ENCODE peak calls at places on chromosomes 2 and 18, in four cellular contexts. Z is MM.1S; N is effector memory CD4-positive, alpha-beta T cell; K is PC-9. Q is an unnamed sample. For H3K4me1, the result is how much of the 10 kb centered on the place peaks cover.

GRCh38 chr18:42192251-42193248 is 237.5 kb downstream of the PIK3C3 start:
- DNase-seq in Z (no peak), N (no peak), K (peak), Q (no peak)

GRCh38 chr18:9947248-9947647 is 33.4 kb downstream of the VAPA start:
- DNase-seq in Z (no peak), N (no peak), K (no peak), Q (no peak)

GRCh38 chr2:33607137-33607781 is 8.2 kb upstream of the FAM98A start:
- DNase-seq in Z (no peak), N (no peak), K (peak), Q (no peak)

GRCh38 chr2:189412330-189412953 is 28.8 kb upstream of the WDR75 start:
- DNase-seq in Z (peak), N (peak), K (no peak), Q (peak)

GRCh38 chr18:78145096-78145495 is 834.5 kb upstream of the SALL3 start:
- DNase-seq in Z (no peak), N (no peak), K (no peak), Q (no peak)

GRCh38 chr2:192194065-192194865 is 468 bp downstream of the TMEFF2 start:
- DNase-seq in Z (no peak), N (no peak), K (no peak), Q (peak)

GRCh38 chr18:72544092-72544886 is at the start of gene CBLN2:
- DNase-seq in Z (peak), N (no peak), K (no peak), Q (peak)

GRCh38 chr18:48534364-48534763 is 4.5 kb upstream of the CTIF start:
- DNase-seq in Z (no peak), N (no peak), K (no peak), Q (no peak)

GRCh38 chr2:157825885-157826284 is 50.2 kb downstream of the ACVR1 start:
- DNase-seq in Z (no peak), N (no peak), K (peak), Q (no peak)

GRCh38 chr18:60693426-60693825 is 320.9 kb upstream of the MC4R start:
- DNase-seq in Z (no peak), N (no peak), K (no peak), Q (no peak)

GRCh38 chr2:191303349-191304005 is 58.3 kb downstream of the MYO1B start:
- DNase-seq in Z (no peak), N (no peak), K (no peak), Q (no peak)

GRCh38 chr18:55477537-55478300 is 110.3 kb downstream of the TCF4 start:
- DNase-seq in Z (peak), N (no peak), K (no peak), Q (no peak)

GRCh38 chr2:119853777-119854399 is 94.2 kb downstream of the PTPN4 start:
- DNase-seq in Z (no peak), N (no peak), K (no peak), Q (no peak)

GRCh38 chr2:128444044-128444771 is 125.5 kb upstream of the HS6ST1 start:
- DNase-seq in Z (no peak), N (no peak), K (no peak), Q (no peak)

GRCh38 chr18:70464343-70465114 is 175.7 kb downstream of the SOCS6 start:
- DNase-seq in Z (peak), N (no peak), K (no peak), Q (peak)

GRCh38 chr18:24246143-24246542 is 107.3 kb downstream of the CABYR start:
- DNase-seq in Z (peak), N (no peak), K (no peak), Q (no peak)

GRCh38 chr18:25141796-25142365 is 210.1 kb downstream of the ZNF521 start:
- DNase-seq in Z (no peak), N (no peak), K (no peak), Q (no peak)

GRCh38 chr18:11998182-11998581 is 16.9 kb downstream of the IMPA2 start:
- DNase-seq in Z (no peak), N (no peak), K (no peak), Q (peak)

GRCh38 chr2:163734911-163735691 is 707 bp downstream of the FIGN start:
- DNase-seq in Z (peak), N (no peak), K (no peak), Q (no peak)

GRCh38 chr18:9631814-9632496 is 17.6 kb upstream of the PPP4R1 start:
- DNase-seq in Z (no peak), N (no peak), K (peak), Q (no peak)

GRCh38 chr2:70340921-70341765 is 39.3 kb upstream of the FAM136A start:
- DNase-seq in Z (peak), N (peak), K (peak), Q (peak)

GRCh38 chr2:171139860-171140259 is 20.8 kb downstream of the TLK1 start:
- DNase-seq in Z (no peak), N (no peak), K (no peak), Q (peak)

GRCh38 chr18:74342416-74343043 is 26.9 kb downstream of the C18orf63 start:
- DNase-seq in Z (peak), N (peak), K (peak), Q (peak)

GRCh38 chr18:71707985-71708500 is 836.1 kb downstream of the CBLN2 start:
- DNase-seq in Z (no peak), N (no peak), K (no peak), Q (no peak)

GRCh38 chr2:40213071-40213470 is 238.8 kb downstream of the SLC8A1 start:
- DNase-seq in Z (no peak), N (no peak), K (no peak), Q (no peak)

GRCh38 chr2:205660521-205661124 is 21.7 kb upstream of the NRP2 start:
- DNase-seq in Z (no peak), N (no peak), K (no peak), Q (no peak)

GRCh38 chr2:175064797-175065196 is 59.6 kb upstream of the CHN1 start:
- DNase-seq in Z (no peak), N (no peak), K (no peak), Q (no peak)

GRCh38 chr18:59629894-59630293 is 67.3 kb downstream of the CCBE1 start:
- DNase-seq in Z (no peak), N (no peak), K (no peak), Q (peak)

GRCh38 chr2:44753552-44754285 is 187.8 kb upstream of the SIX3 start:
- DNase-seq in Z (peak), N (no peak), K (no peak), Q (no peak)

GRCh38 chr2:165373322-165374025 is 96.0 kb upstream of the CSRNP3 start:
- DNase-seq in Z (no peak), N (no peak), K (no peak), Q (no peak)

GRCh38 chr2:128770143-128771080 is 451.7 kb upstream of the HS6ST1 start:
- DNase-seq in Z (no peak), N (no peak), K (no peak), Q (no peak)

GRCh38 chr2:196176142-196176738 is 4.9 kb upstream of the STK17B start:
- DNase-seq in Z (peak), N (peak), K (no peak), Q (no peak)

GRCh38 chr2:216804357-216805350 is 55.2 kb downstream of the TNP1 start:
- DNase-seq in Z (no peak), N (no peak), K (no peak), Q (no peak)

GRCh38 chr18:22337311-22337710 is 80.4 kb downstream of the CTAGE1 start:
- DNase-seq in Z (no peak), N (no peak), K (no peak), Q (no peak)

GRCh38 chr2:144147356-144147755 is 372.6 kb downstream of the ZEB2 start:
- DNase-seq in Z (no peak), N (no peak), K (no peak), Q (no peak)

GRCh38 chr2:71813801-71814470 is 333.7 kb downstream of the CYP26B1 start:
- DNase-seq in Z (no peak), N (no peak), K (no peak), Q (no peak)

GRCh38 chr18:7601249-7601620 is 34.1 kb downstream of the PTPRM start:
- DNase-seq in Z (peak), N (no peak), K (no peak), Q (no peak)

GRCh38 chr2:174335605-174336402 is 1.1 kb downstream of the SP9 start:
- DNase-seq in Z (no peak), N (no peak), K (no peak), Q (no peak)

GRCh38 chr2:98374958-98375570 is 28.8 kb downstream of the CNGA3 start:
- DNase-seq in Z (no peak), N (no peak), K (no peak), Q (no peak)
- H3K27ac ChIP-seq in Z (no peak), N (no peak), K (no peak), Q (no peak)

DNA sequence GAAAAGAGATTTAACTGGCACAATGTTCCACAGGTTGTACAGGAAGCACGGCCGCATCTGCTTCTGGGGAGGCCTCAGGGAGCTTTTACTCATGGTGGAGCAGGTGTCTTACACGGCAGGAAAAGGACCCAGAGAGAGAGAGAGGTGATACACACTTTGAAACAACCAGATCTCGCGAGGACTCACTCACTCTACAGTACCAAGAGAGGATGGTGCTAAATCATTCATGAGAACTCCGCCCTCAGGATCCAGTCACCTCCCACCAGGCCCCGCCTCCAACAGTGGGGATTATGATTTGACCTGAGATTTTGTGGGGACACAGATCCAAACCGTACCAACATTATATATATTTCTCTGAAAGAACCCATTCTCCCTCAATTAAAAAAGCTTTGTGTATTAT is 79.7 kb upstream of the DOCK10 start:
- DNase-seq in Z (no peak), N (no peak), K (no peak), Q (no peak)
- H3K4me3 ChIP-seq in Z (no peak), N (no peak), K (no peak), Q (no peak)

GRCh38 chr2:10384089-10384734 is 63.9 kb downstream of the ODC1 start:
- DNase-seq in Z (no peak), N (no peak), K (no peak), Q (no peak)
- H3K4me1 ChIP-seq in Z (half or more), N (half or more), K (under half), Q (under half)

DNA sequence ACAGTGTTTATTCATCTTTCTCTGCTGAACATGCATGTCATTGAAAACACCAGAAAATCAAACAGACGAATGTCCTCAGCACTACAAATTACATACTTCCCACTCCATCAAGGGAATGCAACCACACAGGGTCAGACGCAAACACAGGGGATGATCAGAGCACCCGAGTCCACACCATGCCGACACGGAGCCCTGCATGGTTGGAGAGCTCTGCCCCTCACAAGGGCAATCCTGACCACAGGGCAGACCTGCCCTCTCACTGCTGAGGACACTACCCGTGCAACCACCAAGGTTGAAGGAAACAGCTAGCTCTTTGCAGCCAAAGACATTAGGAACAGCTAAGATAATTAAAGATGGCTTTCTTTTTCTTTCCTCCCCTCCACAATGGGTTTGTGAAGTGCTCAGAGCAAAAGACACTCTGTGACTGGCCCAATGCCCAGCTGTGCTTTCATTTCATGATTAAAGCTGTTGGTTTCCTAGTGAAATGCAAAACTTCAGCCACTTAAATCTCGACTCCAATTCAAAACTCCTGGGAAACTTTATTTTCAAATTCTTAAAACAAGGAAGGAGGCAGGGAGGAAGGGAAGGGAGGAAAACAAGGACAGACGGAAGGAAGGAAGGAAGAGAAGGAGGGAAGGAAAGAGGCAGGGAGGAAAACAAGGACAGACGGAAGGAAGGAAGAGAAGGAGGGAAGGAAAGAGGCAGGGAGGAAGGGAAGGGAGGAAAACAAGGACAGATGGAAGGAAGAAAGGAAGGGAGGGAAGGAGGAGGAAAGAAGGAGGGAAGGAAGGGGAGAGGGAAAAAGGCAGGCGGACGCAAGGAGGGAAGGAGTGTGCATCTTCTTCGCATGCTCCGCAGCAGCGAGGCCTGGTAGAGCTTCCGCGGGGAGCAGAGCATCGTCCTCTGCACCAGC is 65.8 kb downstream of the NDUFA10 start:
- DNase-seq in Z (no peak), N (no peak), K (no peak), Q (no peak)
- H3K27ac ChIP-seq in Z (no peak), N (no peak), K (no peak), Q (no peak)

DNA sequence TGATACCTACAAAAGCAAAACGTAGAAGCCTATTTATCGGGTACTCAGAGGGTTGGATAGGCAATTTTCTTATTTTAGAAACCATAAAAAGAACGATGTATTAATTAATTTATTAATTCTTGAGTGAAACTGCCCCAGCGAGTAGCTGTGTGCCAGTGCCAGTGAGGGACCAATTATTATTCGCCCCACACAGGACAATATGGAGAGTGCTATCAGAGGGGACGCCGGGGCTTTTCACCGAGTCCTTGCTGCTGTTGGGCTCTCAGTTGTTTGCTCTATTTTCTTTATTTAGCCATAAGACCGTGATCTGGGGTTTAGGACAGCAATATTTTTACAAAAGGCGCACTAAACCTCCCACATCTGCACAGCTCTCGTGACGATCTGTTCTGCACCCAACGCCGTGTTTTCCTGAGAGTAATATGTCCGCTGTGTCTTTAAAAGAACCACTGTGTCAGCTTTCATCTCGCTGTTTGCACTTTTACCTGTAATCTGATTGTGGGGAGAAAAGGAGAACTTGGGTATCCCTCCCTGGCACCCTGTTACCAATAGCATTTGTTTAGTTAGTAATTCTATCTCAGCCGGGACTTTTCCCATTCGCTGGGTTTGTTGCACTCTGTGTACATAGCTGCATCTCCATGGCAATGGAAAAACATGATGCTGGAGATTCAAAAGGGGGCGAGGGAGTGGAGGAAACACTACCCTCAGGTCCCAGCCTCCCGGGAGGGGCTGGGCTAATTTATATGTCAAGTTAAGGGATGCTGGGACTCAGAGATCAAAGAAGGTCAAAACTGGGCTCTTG is 30.1 kb upstream of the ZNF516 start:
- DNase-seq in Z (peak), N (no peak), K (peak), Q (peak)
- H3K4me3 ChIP-seq in Z (peak), N (no peak), K (peak), Q (no peak)

GRCh38 chr2:147177449-147177848 is 667.4 kb upstream of the ACVR2A start:
- DNase-seq in Z (no peak), N (no peak), K (peak), Q (no peak)
- H3K4me1 ChIP-seq in Z (under half), N (under half), K (under half), Q (under half)

GRCh38 chr18:3411327-3411726 is 38.6 kb upstream of the TGIF1 start:
- DNase-seq in Z (no peak), N (no peak), K (peak), Q (no peak)
- H3K27ac ChIP-seq in Z (no peak), N (no peak), K (peak), Q (no peak)

GRCh38 chr2:237472909-237473308 is 14.1 kb upstream of the MLPH start:
- DNase-seq in Z (no peak), N (no peak), K (no peak), Q (no peak)

GRCh38 chr2:237472187-237472712 is 14.8 kb upstream of the MLPH start:
- DNase-seq in Z (no peak), N (no peak), K (no peak), Q (no peak)

GRCh38 chr2:237474931-237475703 is 11.9 kb upstream of the MLPH start:
- DNase-seq in Z (peak), N (peak), K (peak), Q (peak)

GRCh38 chr2:237474511-237474911 is 12.5 kb upstream of the MLPH start:
- DNase-seq in Z (no peak), N (no peak), K (no peak), Q (peak)

DNA sequence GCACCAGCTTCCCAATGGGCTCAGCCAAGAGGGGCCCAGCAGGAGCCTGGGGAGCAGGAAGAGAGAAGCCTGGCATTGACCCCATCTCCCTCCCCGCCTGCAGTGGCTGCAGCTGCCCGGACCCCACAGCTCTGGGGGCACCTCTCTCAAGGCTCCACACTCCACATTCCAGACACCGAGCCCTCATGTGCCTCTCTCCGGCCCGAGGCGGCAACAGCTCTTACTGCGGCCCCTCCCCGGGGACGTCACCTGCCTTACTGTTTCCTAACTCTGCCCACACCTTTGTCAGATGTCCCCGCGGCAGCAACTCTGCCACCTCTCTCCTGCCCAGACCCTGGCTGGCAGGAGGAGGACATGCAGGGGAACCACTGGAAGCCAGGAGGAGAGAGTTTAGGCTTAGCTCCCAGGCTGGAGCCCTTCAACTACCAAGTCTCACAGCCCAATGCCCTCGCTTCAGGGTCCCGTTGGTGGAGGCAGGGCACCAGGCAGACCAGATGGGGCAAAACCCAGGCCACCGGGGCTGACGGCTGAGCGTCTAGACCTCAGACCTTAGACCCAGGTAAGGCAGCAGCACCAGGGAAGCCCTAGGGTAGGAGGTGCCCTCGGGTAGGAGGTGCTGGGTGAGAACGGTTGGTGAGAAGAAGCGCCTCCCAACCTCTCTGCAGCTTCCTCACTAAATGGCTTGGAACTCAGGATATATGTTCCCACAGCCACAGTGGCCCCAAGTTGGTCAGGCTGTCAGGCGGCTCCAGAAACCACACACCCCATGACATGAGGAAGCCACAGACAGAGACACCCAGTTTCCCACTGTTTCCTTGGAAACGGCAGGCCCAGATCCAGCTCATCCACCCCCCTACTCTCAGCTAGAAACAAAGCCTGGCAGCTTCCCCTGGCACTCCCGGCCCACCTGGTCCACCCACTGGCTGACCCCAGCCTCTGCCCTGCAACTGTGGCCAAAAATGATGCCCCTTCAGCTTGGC is 13.3 kb upstream of the MLPH start:
- DNase-seq in Z (no peak), N (no peak), K (no peak), Q (peak)
- H3K4me3 ChIP-seq in Z (no peak), N (no peak), K (peak), Q (no peak)

GRCh38 chr2:43163365-43163715 is 63.1 kb downstream of the ZFP36L2 start:
- DNase-seq in Z (no peak), N (no peak), K (peak), Q (no peak)

GRCh38 chr2:43161650-43162542 is 64.5 kb downstream of the ZFP36L2 start:
- DNase-seq in Z (no peak), N (no peak), K (peak), Q (peak)

GRCh38 chr2:43168016-43168369 is 58.4 kb downstream of the ZFP36L2 start:
- DNase-seq in Z (no peak), N (no peak), K (no peak), Q (no peak)

GRCh38 chr2:43165378-43166025 is 60.9 kb downstream of the ZFP36L2 start:
- DNase-seq in Z (no peak), N (no peak), K (peak), Q (no peak)

GRCh38 chr2:43164686-43165085 is 61.7 kb downstream of the ZFP36L2 start:
- DNase-seq in Z (no peak), N (no peak), K (peak), Q (no peak)
- H3K4me1 ChIP-seq in Z (under half), N (half or more), K (half or more), Q (half or more)

GRCh38 chr2:10185046-10185445 is 62.5 kb downstream of the RRM2 start:
- DNase-seq in Z (no peak), N (no peak), K (no peak), Q (no peak)
- H3K27ac ChIP-seq in Z (no peak), N (no peak), K (no peak), Q (no peak)